ENCODE peak calls at places on chromosomes 7 and 10, in seven cellular contexts. B is mucosa of descending colon, X is AG10803, K is Panc1, A is HCT116, T is GM23338, C is stomach. F is an unnamed sample.

GRCh38 chr7:94980418-94981142 is 73.2 kb downstream of the PPP1R9A start:
- DNase-seq in K (no peak), T (no peak), B (no peak), C (no peak), A (no peak), X (no peak), F (no peak)

GRCh38 chr10:10520391-10521385 is 497.0 kb upstream of the CELF2 start:
- DNase-seq in T (no peak), X (no peak), C (no peak), K (no peak), A (no peak), B (no peak), F (no peak)

GRCh38 chr7:135392701-135393100 is 117.2 kb downstream of the CNOT4 start:
- DNase-seq in A (no peak), X (no peak), B (no peak), T (no peak), K (no peak), C (no peak), F (no peak)

GRCh38 chr10:102611514-102612095 is 32.7 kb upstream of the TRIM8 start:
- DNase-seq in A (no peak), K (no peak), X (no peak), B (no peak), T (no peak), C (no peak), F (no peak)

GRCh38 chr10:69093933-69094332 is 6.0 kb downstream of the SRGN start:
- DNase-seq in A (peak; percentile 27), T (no peak), C (no peak), X (peak; percentile 42), K (no peak), B (no peak), F (no peak)

GRCh38 chr10:129021597-129022304 is 445.3 kb upstream of the MGMT start:
- DNase-seq in T (peak; percentile 69), X (no peak), C (no peak), K (no peak), B (no peak), A (no peak), F (no peak)

GRCh38 chr10:130017631-130018022 is 53.6 kb upstream of the EBF3 start:
- DNase-seq in K (no peak), A (no peak), C (no peak), B (no peak), T (no peak), X (no peak), F (no peak)

GRCh38 chr10:80579849-80580645 is 42.3 kb downstream of the SH2D4B start:
- DNase-seq in X (no peak), A (no peak), T (no peak), B (no peak), K (no peak), C (no peak), F (no peak)

GRCh38 chr10:95648138-95648537 is 8.4 kb downstream of the ALDH18A1 start:
- DNase-seq in X (no peak), B (no peak), K (no peak), A (no peak), C (no peak), T (no peak), F (no peak)

GRCh38 chr7:130071701-130072622 is 1.6 kb downstream of the KLHDC10 start:
- DNase-seq in A (peak; percentile 84), K (peak; percentile 75), B (no peak), C (peak; percentile 51), T (peak; percentile 91), X (peak; percentile 83), F (peak; percentile 60)

GRCh38 chr10:23981520-23982309 is 227.2 kb upstream of the KIAA1217 start:
- DNase-seq in X (no peak), T (peak; percentile 8), B (no peak), C (no peak), K (no peak), A (no peak), F (no peak)

GRCh38 chr7:92925876-92926696 is 89.7 kb upstream of the CDK6 start:
- DNase-seq in K (no peak), X (no peak), C (no peak), T (peak; percentile 78), A (no peak), B (no peak), F (no peak)

GRCh38 chr7:144256112-144256511 is 8.5 kb downstream of the OR2A7 start:
- DNase-seq in T (peak; percentile 57), C (no peak), A (peak; percentile 65), B (no peak), X (no peak), K (no peak), F (no peak)

GRCh38 chr10:27041196-27041595 is 59.1 kb downstream of the ANKRD26 start:
- DNase-seq in K (no peak), B (no peak), A (no peak), T (no peak), C (no peak), X (peak; percentile 13), F (no peak)

GRCh38 chr7:90271753-90272152 is 26.8 kb downstream of the CFAP69 start:
- DNase-seq in A (no peak), C (no peak), X (peak; percentile 88), T (no peak), B (no peak), K (no peak), F (peak; percentile 50)

DNA sequence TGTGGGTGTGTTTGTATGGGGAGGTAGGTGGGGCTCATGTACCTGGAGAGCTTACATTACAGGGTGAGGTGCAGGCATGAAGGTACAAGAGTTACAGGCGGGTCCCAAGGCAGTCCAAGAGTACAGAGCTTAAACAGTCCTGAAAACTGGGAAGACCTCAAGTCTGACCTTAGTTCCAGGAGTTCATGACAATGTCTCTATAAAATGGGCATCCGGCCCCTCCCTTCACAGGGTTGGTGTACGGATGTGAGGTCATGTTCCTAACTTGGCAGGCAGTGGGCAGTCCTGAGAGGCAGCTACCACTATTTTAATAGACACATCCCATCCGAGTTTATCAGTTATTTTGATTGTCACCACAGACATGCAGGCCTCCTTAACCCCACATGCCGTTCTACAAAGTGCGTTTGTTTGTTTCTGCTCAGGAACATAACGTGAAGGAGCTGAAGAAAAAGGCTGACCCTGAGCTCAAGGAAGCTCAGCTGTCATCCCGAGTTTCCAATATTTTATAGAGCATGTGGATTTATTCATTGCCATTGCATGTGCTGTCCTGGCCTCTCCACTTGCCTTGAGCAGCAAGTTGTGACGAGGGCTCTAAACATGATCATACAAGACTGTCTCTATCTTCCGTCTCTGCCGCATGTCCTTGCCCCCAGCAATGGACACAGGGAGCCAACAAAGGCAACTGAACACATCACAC is 647.5 kb upstream of the IGFBP3 start:
- DNase-seq in T (no peak), X (no peak), K (no peak), A (no peak), C (no peak), B (peak; percentile 45), F (no peak)
- H3K4me3 ChIP-seq in T (no peak overlapping the region), X (no peak overlapping the region), K (no peak overlapping the region), A (no peak overlapping the region), C (no peak overlapping the region), B (no peak overlapping the region), F (no peak overlapping the region)

GRCh38 chr7:127629268-127629854 is 11.4 kb upstream of the PAX4 start:
- DNase-seq in A (peak; percentile 50), C (peak; percentile 35), B (peak; percentile 46), T (peak; percentile 93), X (no peak), K (no peak), F (no peak)
- TF ChIP-seq CTCF in A (peak; percentile 95), C (no peak), B (no peak), T (peak; percentile 83), X (peak; percentile 14), K (peak; percentile 75), F (peak; percentile 28)

GRCh38 chr7:118185163-118185860 is 1.3 kb downstream of the LSM8 start:
- DNase-seq in T (no peak), K (no peak), C (no peak), B (no peak), X (peak; percentile 80), A (no peak), F (peak; percentile 61)
- H3K4me3 ChIP-seq in T (peak overlapping the region; percentile 83), K (peak overlapping the region; percentile 90), C (peak overlapping the region; percentile 69), B (no peak overlapping the region), X (peak overlapping the region; percentile 77), A (peak overlapping the region; percentile 70), F (peak overlapping the region; percentile 60)

DNA sequence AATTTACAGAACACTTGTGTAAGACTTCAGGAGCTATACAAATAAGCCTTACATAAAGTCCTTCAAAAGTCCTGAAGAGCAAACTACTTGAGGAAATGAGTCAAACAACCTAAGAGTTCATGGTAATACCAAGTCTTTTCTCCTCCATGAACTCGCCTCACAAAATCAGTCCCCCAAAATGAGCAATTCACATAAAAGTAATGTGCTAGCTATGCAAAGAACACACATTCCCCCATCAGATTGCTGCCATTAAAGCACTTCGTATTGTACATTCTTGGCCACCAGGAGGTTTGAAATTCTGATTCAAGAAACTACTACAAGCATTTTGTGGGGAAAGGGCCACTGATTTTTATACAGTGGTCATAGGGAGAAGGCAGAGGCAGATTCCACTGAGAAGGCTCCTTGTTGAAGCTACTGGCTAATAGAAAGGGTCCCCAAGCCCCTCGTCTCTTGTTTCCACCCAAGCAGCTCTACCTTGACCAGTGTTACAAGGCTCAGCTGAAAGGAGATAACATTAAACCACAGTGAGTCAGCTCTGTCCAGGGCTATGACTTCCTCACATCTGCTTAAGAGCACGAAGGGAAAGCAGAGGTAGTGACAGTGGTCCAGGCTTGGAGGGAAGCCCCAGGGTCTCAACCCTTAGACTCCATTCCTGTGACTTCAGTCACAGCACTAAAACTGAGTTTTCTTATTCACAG is 115.2 kb upstream of the CDK1 start:
- DNase-seq in T (no peak), K (no peak), C (no peak), A (peak; percentile 7), B (no peak), X (no peak), F (no peak)
- TF ChIP-seq CTCF in T (peak; percentile 13), K (peak; percentile 9), C (no peak), A (peak; percentile 26), B (no peak), X (peak; percentile 6), F (peak; percentile 9)

GRCh38 chr7:121084256-121084655 is 95.7 kb downstream of the CPED1 start:
- DNase-seq in B (no peak), T (no peak), X (peak; percentile 64), A (no peak), C (no peak), K (no peak), F (no peak)

GRCh38 chr7:121084748-121085336 is 96.3 kb downstream of the CPED1 start:
- DNase-seq in K (no peak), A (no peak), X (peak; percentile 98), B (no peak), T (no peak), C (no peak), F (peak; percentile 90)

GRCh38 chr7:121082400-121083101 is 94.0 kb downstream of the CPED1 start:
- DNase-seq in B (no peak), C (no peak), T (no peak), K (no peak), A (no peak), X (no peak), F (no peak)

GRCh38 chr7:121083790-121084251 is 95.3 kb downstream of the CPED1 start:
- DNase-seq in K (no peak), A (no peak), C (no peak), X (peak; percentile 44), B (no peak), T (no peak), F (no peak)

DNA sequence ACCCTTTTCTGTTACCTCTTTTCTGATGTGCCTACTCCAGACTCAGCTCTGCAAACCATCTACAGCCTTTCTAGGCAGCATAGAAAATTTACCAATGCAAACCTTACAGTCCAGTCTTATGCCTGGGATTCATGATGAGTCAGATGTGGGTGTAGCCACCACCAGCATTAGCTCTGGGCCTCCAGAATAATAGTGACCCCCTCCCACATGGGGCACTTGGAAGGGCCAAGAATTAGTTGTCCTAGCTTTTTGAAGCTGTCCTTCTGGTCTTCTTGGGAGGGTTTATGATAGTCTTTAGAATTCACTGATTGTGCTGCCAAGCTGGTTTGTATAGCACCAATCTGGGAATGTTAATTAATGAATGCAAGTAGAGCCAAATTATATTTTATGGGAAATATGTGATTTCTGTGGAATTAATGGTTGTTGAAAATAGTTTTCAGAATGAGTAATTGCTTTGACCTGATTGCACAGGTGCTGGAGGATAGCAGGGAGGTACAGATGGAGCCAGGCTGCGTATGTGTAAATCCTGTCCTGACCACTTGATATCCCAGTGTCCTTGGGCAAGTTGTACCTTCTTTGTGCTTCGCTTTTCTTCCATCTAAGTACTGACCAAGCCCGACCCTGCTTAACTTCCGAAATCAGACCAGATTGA is 94.8 kb downstream of the CPED1 start:
- DNase-seq in K (no peak), A (no peak), X (peak; percentile 62), B (no peak), T (no peak), C (no peak), F (no peak)
- H3K4me3 ChIP-seq in K (no peak overlapping the region), A (no peak overlapping the region), X (no peak overlapping the region), B (no peak overlapping the region), T (no peak overlapping the region), C (no peak overlapping the region), F (no peak overlapping the region)